ENCODE peak calls at places on chromosome 1, in five cellular contexts. V is SJSA1; D is CD8-positive, alpha-beta T cell; P is CD8-positive, alpha-beta memory T cell; T is uterus. N is an unnamed sample. For H3K27me3, H3K4me1 and H3K9me3, the result is how much of the 10 kb centered on the place peaks cover.

GRCh38 chr1:202987255-202987654 is 19.9 kb upstream of the TMEM183A start:
- DNase-seq in V (no peak), D (no peak), P (no peak), T (no peak), N (no peak)

GRCh38 chr1:156703336-156703735 is 2.0 kb downstream of the CRABP2 start:
- DNase-seq in V (no peak), D (no peak), P (no peak), T (no peak), N (no peak)

GRCh38 chr1:115296981-115297380 is 41.1 kb downstream of the NGF start:
- DNase-seq in V (no peak), D (no peak), P (no peak), T (no peak), N (no peak)

GRCh38 chr1:206606867-206607266 is 5.4 kb downstream of the EIF2D start:
- DNase-seq in V (no peak), D (no peak), P (no peak), T (no peak), N (no peak)

GRCh38 chr1:92563457-92564216 is 76.9 kb upstream of the GFI1 start:
- DNase-seq in V (no peak), D (no peak), P (no peak), T (no peak), N (no peak)

GRCh38 chr1:76053021-76053420 is 21.5 kb upstream of the ST6GALNAC3 start:
- DNase-seq in V (no peak), D (no peak), P (no peak), T (no peak), N (no peak)

GRCh38 chr1:202623075-202623474 is 87.2 kb downstream of the SYT2 start:
- DNase-seq in V (peak), D (no peak), P (no peak), T (peak), N (no peak)

GRCh38 chr1:41547781-41548560 is 63.5 kb upstream of the EDN2 start:
- DNase-seq in V (no peak), D (no peak), P (no peak), T (peak), N (no peak)

GRCh38 chr1:59554011-59554673 is 257.2 kb downstream of the FGGY start:
- DNase-seq in V (no peak), D (no peak), P (no peak), T (no peak), N (no peak)

GRCh38 chr1:23423415-23424170 is 955 bp downstream of the TCEA3 start:
- DNase-seq in V (no peak), D (no peak), P (no peak), T (peak), N (peak)

GRCh38 chr1:94395748-94396309 is 22.4 kb upstream of the ABCD3 start:
- DNase-seq in V (no peak), D (no peak), P (no peak), T (no peak), N (no peak)

GRCh38 chr1:155962599-155963211 is 15.6 kb downstream of the ARHGEF2 start:
- DNase-seq in V (no peak), D (no peak), P (no peak), T (no peak), N (peak)

GRCh38 chr1:39533442-39533841 is 42.0 kb downstream of the BMP8A start:
- DNase-seq in V (no peak), D (no peak), P (no peak), T (no peak), N (no peak)

GRCh38 chr1:98693385-98693784 is 31.9 kb downstream of the SNX7 start:
- DNase-seq in V (no peak), D (no peak), P (no peak), T (no peak), N (no peak)

GRCh38 chr1:236027096-236027495 is 37.8 kb downstream of the NID1 start:
- DNase-seq in V (no peak), D (no peak), P (no peak), T (no peak), N (no peak)

GRCh38 chr1:92538413-92539061 is 51.8 kb upstream of the GFI1 start:
- DNase-seq in V (no peak), D (no peak), P (no peak), T (no peak), N (no peak)

GRCh38 chr1:184650177-184650866 is 104.3 kb downstream of the EDEM3 start:
- DNase-seq in V (no peak), D (no peak), P (no peak), T (no peak), N (no peak)

GRCh38 chr1:22949807-22950462 is 22.7 kb downstream of the LACTBL1 start:
- DNase-seq in V (no peak), D (no peak), P (no peak), T (no peak), N (no peak)

GRCh38 chr1:18653922-18654321 is 23.3 kb downstream of the PAX7 start:
- DNase-seq in V (no peak), D (no peak), P (no peak), T (no peak), N (no peak)

GRCh38 chr1:113768916-113769598 is 9.8 kb upstream of the PHTF1 start:
- DNase-seq in V (no peak), D (no peak), P (no peak), T (no peak), N (no peak)

GRCh38 chr1:183417691-183418491 is at the start of gene NMNAT2:
- DNase-seq in V (no peak), D (no peak), P (no peak), T (no peak), N (no peak)

GRCh38 chr1:68322837-68323687 is 90.7 kb upstream of the WLS start:
- DNase-seq in V (peak), D (no peak), P (no peak), T (peak), N (peak)

GRCh38 chr1:54819733-54820132 is 18.6 kb upstream of the TTC22 start:
- DNase-seq in V (no peak), D (no peak), P (no peak), T (no peak), N (no peak)

GRCh38 chr1:147496571-147496970 is 44.7 kb upstream of the BCL9 start:
- DNase-seq in V (no peak), D (no peak), P (no peak), T (peak), N (peak)

GRCh38 chr1:100249155-100249536 is 488 bp downstream of the DBT start:
- DNase-seq in V (no peak), D (no peak), P (no peak), T (no peak), N (no peak)

GRCh38 chr1:182206628-182207239 is 145.2 kb upstream of the ZNF648 start:
- DNase-seq in V (no peak), D (no peak), P (no peak), T (peak), N (peak)

GRCh38 chr1:241551759-241552638 is 19.8 kb downstream of the KMO start:
- DNase-seq in V (no peak), D (peak), P (peak), T (no peak), N (peak)

GRCh38 chr1:203519053-203519770 is 25.3 kb downstream of the OPTC start:
- DNase-seq in V (no peak), D (no peak), P (no peak), T (no peak), N (no peak)

GRCh38 chr1:1204998-1205768 is 1.2 kb downstream of the TNFRSF18 start:
- DNase-seq in V (no peak), D (no peak), P (peak), T (no peak), N (peak)
- H3K27me3 ChIP-seq in V (under half), D (under half), P (under half), T (under half), N (half or more)

GRCh38 chr1:4657244-4657789 is 2.9 kb downstream of the AJAP1 start:
- DNase-seq in V (no peak), D (no peak), P (no peak), T (no peak), N (no peak)

GRCh38 chr1:4658643-4659042 is 4.2 kb downstream of the AJAP1 start:
- DNase-seq in V (no peak), D (no peak), P (no peak), T (no peak), N (no peak)

GRCh38 chr1:4656533-4657140 is 2.2 kb downstream of the AJAP1 start:
- DNase-seq in V (no peak), D (no peak), P (no peak), T (no peak), N (no peak)

GRCh38 chr1:4659247-4659646 is 4.8 kb downstream of the AJAP1 start:
- DNase-seq in V (no peak), D (no peak), P (no peak), T (no peak), N (no peak)

GRCh38 chr1:4657920-4658585 is 3.6 kb downstream of the AJAP1 start:
- DNase-seq in V (no peak), D (no peak), P (no peak), T (no peak), N (no peak)
- H3K4me1 ChIP-seq in V (under half), D (under half), P (under half), T (under half), N (under half)

GRCh38 chr1:3978928-3979325 is 78.9 kb upstream of the C1orf174 start:
- DNase-seq in V (no peak), D (no peak), P (no peak), T (no peak), N (no peak)
- H3K9me3 ChIP-seq in V (under half), D (under half), P (under half), T (under half), N (under half)

DNA sequence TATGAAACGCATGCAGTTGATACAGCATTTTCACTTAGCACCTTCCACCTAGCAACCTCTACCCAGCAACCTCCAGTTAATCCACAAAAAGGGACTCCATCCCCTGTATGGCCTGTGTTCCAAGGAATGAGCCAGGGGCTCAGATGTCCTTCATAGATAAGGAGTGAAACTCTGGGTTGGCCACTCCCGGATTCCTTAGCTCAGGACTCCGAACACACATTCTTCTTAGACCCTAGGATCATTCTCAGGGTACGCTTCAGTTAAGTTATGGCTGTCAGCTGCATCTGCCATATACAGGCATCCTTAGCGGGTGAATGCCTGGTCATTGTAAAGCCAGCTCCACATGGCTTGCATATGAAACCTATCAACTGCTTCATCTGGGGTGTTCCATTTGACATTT is 15.9 kb upstream of the IFI6 start:
- DNase-seq in V (no peak), D (no peak), P (no peak), T (no peak), N (no peak)
- H3K27me3 ChIP-seq in V (under half), D (under half), P (under half), T (under half), N (under half)

N was measured in transverse colon.